ENCODE peak calls at places on chromosomes 11 and 22, in five cellular contexts. U, R, B, L and F are unnamed samples.

GRCh38 chr11:35540526-35540925 is 15.1 kb upstream of the PAMR1 start:
- DNase-seq in U (no peak), B (no peak), R (no peak), L (no peak), F (no peak)

GRCh38 chr11:47646019-47646418 is 3.7 kb upstream of the MTCH2 start:
- DNase-seq in B (no peak), R (no peak), U (no peak), L (no peak), F (no peak)

GRCh38 chr11:69170704-69171103 is 15.0 kb downstream of the SMIM38 start:
- DNase-seq in B (no peak), U (no peak), L (no peak), R (no peak), F (no peak)

GRCh38 chr11:62601364-62602140 is at the start of gene MTA2:
- DNase-seq in U (peak; percentile 87), L (peak; percentile 86), B (peak; percentile 94), R (peak; percentile 87), F (peak; percentile 99)

GRCh38 chr11:115104851-115105453 is 399.3 kb downstream of the CADM1 start:
- DNase-seq in U (no peak), B (no peak), R (no peak), L (no peak), F (no peak)

GRCh38 chr11:12122083-12122482 is 11.7 kb downstream of the MICAL2 start:
- DNase-seq in B (peak; percentile 32), U (peak; percentile 48), R (no peak), L (peak; percentile 53), F (peak; percentile 82)

GRCh38 chr11:1006762-1007161 is 29.8 kb downstream of the MUC6 start:
- DNase-seq in B (no peak), R (no peak), U (no peak), L (no peak), F (no peak)

GRCh38 chr22:38223289-38223960 is 21.6 kb downstream of the MAFF start:
- DNase-seq in R (no peak), B (no peak), U (no peak), L (no peak), F (no peak)

GRCh38 chr11:122923302-122923701 is 40.7 kb downstream of the JHY start:
- DNase-seq in U (no peak), L (no peak), R (no peak), B (no peak), F (no peak)

GRCh38 chr11:47691979-47692378 is 23.2 kb downstream of the AGBL2 start:
- DNase-seq in U (no peak), B (no peak), R (no peak), L (no peak), F (no peak)

GRCh38 chr11:86800076-86800955 is at the start of gene PRSS23:
- DNase-seq in U (peak; percentile 70), R (no peak), L (peak; percentile 38), B (no peak), F (peak; percentile 67)

GRCh38 chr11:67276821-67277230 is 10.6 kb downstream of the GRK2 start:
- DNase-seq in R (no peak), U (no peak), B (no peak), L (peak; percentile 71), F (peak; percentile 59)

GRCh38 chr11:67275606-67276409 is 9.5 kb downstream of the GRK2 start:
- DNase-seq in R (no peak), B (no peak), U (no peak), L (no peak), F (no peak)

GRCh38 chr11:67273260-67273990 is 7.2 kb downstream of the GRK2 start:
- DNase-seq in L (no peak), R (no peak), U (no peak), B (no peak), F (no peak)

GRCh38 chr11:67272327-67273259 is 6.3 kb downstream of the GRK2 start:
- DNase-seq in B (no peak), U (no peak), R (no peak), L (no peak), F (no peak)

GRCh38 chr11:67274768-67275605 is 8.7 kb downstream of the GRK2 start:
- DNase-seq in R (no peak), U (no peak), B (no peak), L (no peak), F (no peak)
- H3K4me3 ChIP-seq in R (no peak overlapping the region), U (no peak overlapping the region), B (no peak overlapping the region), L (no peak overlapping the region), F (no peak overlapping the region)

GRCh38 chr11:66868726-66869291 is 11.9 kb downstream of the LRFN4 start:
- DNase-seq in L (peak; percentile 87), R (peak; percentile 40), B (peak; percentile 82), U (peak; percentile 89), F (peak; percentile 94)

GRCh38 chr11:66869471-66869870 is 12.6 kb downstream of the LRFN4 start:
- DNase-seq in B (no peak), L (no peak), R (no peak), U (no peak), F (no peak)

GRCh38 chr11:66870616-66871520 is 14.0 kb downstream of the LRFN4 start:
- DNase-seq in L (no peak), R (no peak), U (no peak), B (no peak), F (no peak)

GRCh38 chr11:66871521-66871901 is 14.6 kb downstream of the LRFN4 start:
- DNase-seq in R (no peak), U (no peak), L (no peak), B (no peak), F (no peak)

GRCh38 chr11:66870131-66870530 is 13.3 kb downstream of the LRFN4 start:
- DNase-seq in L (no peak), U (no peak), B (no peak), R (no peak), F (no peak)
- TF ChIP-seq JUNB in L (no peak), U (no peak), B (no peak), R (no peak), F (no peak)

GRCh38 chr22:42993651-42994275 is 21.2 kb downstream of the PACSIN2 start:
- DNase-seq in R (no peak), U (no peak), L (no peak), B (peak; percentile 99), F (no peak)

GRCh38 chr22:42990131-42990838 is 24.7 kb downstream of the PACSIN2 start:
- DNase-seq in R (no peak), L (no peak), U (peak; percentile 73), B (peak; percentile 45), F (peak; percentile 51)

GRCh38 chr22:42992092-42992491 is 22.9 kb downstream of the PACSIN2 start:
- DNase-seq in U (no peak), R (no peak), B (no peak), L (no peak), F (no peak)

GRCh38 chr22:42992886-42993479 is 22.0 kb downstream of the PACSIN2 start:
- DNase-seq in L (no peak), B (no peak), U (no peak), R (no peak), F (no peak)

DNA sequence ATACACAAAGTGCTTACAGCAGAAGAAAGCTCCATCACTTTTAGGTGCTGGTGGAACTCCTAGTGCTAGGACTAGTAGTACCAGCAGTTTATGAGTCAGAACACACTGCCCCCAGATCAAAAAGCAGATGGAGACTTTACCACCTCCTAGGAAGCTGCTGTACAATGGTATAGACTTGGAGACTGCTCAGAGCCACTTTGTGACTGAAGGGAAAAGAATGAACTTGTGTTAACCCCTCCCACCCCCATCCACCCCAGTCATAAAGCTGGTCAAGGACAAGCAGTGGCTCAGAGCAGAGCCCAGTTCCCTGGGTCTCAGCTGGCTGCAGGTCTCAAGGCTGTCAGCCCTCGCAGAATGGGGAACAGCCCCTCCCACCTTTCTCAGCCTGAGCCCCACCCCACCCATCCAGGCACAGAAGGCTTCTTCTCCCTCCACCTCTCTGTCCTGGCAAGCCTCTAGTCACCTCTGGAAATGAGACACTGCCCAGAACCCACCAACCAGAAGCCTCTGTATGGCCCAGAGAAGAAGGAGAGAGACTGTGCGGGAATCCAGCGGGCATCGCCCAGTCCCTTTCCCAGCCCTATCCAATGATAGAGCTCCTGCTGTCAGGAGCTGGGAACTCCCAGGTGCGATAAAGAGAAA is 23.8 kb downstream of the PACSIN2 start:
- DNase-seq in R (no peak), U (no peak), L (no peak), B (no peak), F (no peak)
- H3K4me3 ChIP-seq in R (no peak overlapping the region), U (peak overlapping the region; percentile 14), L (no peak overlapping the region), B (no peak overlapping the region), F (no peak overlapping the region)

DNA sequence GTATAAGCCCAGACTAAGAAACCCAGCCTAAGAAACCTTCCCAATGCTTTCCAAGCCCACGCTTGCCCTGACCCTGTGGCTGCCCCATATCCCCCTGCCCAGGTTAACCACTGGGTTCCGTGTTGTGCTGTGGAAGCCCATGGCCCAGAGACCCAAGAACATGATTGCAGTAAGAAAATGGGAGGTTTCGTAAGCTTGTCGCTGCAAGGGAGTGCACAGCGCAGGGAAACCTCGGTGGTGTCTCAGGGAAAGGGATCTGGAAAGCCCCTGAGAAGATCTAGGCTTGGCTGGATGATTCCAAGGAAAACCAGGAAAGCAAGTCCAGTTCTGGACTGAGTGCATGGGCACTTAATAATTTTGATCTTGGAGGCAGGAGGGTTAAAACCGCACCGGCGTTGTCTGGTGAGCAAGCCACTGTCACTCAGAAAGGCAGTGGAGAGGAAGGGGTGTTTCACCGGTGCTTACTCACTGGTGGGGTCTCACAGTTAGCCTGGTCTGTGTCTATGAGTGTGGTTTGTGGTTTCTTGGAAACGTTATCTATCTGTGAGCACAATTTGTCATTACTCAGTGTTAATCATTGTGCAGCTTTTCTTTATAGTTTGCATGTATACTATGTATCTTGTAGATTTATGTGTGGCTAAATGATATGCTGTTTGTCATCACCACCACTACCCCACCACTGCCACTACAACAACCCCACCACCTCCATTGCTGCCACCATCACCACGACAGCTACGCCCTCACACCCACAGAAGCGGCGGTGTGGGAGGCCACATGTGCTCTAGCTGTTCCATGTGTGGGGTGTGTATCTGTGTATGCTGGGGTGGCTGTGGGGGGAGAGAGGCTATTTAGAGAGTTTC is 53.3 kb upstream of the PRDM11 start:
- DNase-seq in B (no peak), L (no peak), U (no peak), R (no peak), F (no peak)
- TF ChIP-seq JUNB in B (no peak), L (no peak), U (no peak), R (no peak), F (no peak)

GRCh38 chr11:113104390-113105251 is 143.4 kb downstream of the NCAM1 start:
- DNase-seq in U (no peak), R (no peak), L (no peak), B (no peak), F (no peak)
- H3K4me3 ChIP-seq in U (no peak overlapping the region), R (no peak overlapping the region), L (no peak overlapping the region), B (no peak overlapping the region), F (no peak overlapping the region)

GRCh38 chr11:14638561-14638960 is 5.0 kb upstream of the PDE3B start:
- DNase-seq in B (no peak), R (no peak), U (no peak), L (no peak), F (no peak)
- TF ChIP-seq JUNB in B (no peak), R (no peak), U (no peak), L (no peak), F (no peak)

GRCh38 chr11:77126861-77127673 is 979 bp upstream of the MYO7A start:
- DNase-seq in U (peak; percentile 63), R (no peak), L (peak; percentile 82), B (no peak), F (peak; percentile 67)
- H3K4me3 ChIP-seq in U (peak overlapping the region; percentile 37), R (no peak overlapping the region), L (peak overlapping the region; percentile 14), B (peak overlapping the region; percentile 54), F (peak overlapping the region; percentile 71)